ENCODE peak calls at places on chromosomes 6 and 20, in five cellular contexts. L, N, D, I and A are unnamed samples.
A peak's percentile ranks its signal among the peaks of the same experiment; 100 is the strongest.

GRCh38 chr6:33716379-33716778 is 4.9 kb upstream of the UQCC2 start:
- DNase-seq in N (no peak), D (no peak), L (no peak), I (no peak), A (no peak)

GRCh38 chr6:123873974-123874373 is 70.3 kb downstream of the NKAIN2 start:
- DNase-seq in L (no peak), I (no peak), N (no peak), D (no peak), A (no peak)

GRCh38 chr6:167142433-167142761 is 15.4 kb downstream of the GPR31 start:
- DNase-seq in N (no peak), D (no peak), I (no peak), L (no peak), A (no peak)

GRCh38 chr6:36851149-36851614 is 11.9 kb upstream of the CPNE5 start:
- DNase-seq in D (peak; percentile 76), I (peak; percentile 72), L (peak; percentile 57), N (peak; percentile 84), A (peak; percentile 33)

GRCh38 chr6:101445527-101445926 is 52.0 kb downstream of the GRIK2 start:
- DNase-seq in I (peak; percentile 89), L (peak; percentile 75), N (no peak), D (peak; percentile 62), A (no peak)

GRCh38 chr20:59861389-59861788 is 72.0 kb downstream of the SYCP2 start:
- DNase-seq in N (no peak), D (no peak), I (no peak), L (no peak), A (no peak)

GRCh38 chr6:46015119-46015968 is at the start of gene CLIC5:
- DNase-seq in N (no peak), D (no peak), I (no peak), L (no peak), A (no peak)

GRCh38 chr6:157240059-157240959 is 83.0 kb downstream of the TMEM242 start:
- DNase-seq in I (peak; percentile 41), N (no peak), D (peak; percentile 93), L (peak; percentile 59), A (no peak)

GRCh38 chr6:106939848-106940247 is 34.7 kb downstream of the CD24 start:
- DNase-seq in I (no peak), D (no peak), N (no peak), L (no peak), A (no peak)
- H3K9ac ChIP-seq in I (no peak overlapping the region), D (no peak overlapping the region), N (no peak overlapping the region), L (no peak overlapping the region), A (no peak overlapping the region)

DNA sequence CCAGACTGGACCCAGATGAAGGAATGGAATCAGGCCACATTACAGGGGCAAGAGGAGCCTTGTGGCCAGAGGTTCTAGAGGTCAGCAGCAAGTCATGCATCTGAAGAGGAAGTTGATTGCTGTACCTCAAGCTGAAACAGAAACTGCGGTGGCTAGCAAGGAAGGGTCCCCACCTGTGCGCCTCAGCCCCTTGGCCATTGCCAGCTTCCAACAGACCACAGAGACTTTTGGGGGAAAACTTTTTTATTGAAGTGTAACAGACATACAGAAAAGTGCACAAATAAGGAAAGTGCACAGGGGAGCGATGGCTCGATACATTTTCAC is 26.8 kb upstream of the SLC9A8 start:
- DNase-seq in N (no peak), D (no peak), L (no peak), I (no peak), A (no peak)
- H3K9ac ChIP-seq in N (no peak overlapping the region), D (no peak overlapping the region), L (no peak overlapping the region), I (no peak overlapping the region), A (no peak overlapping the region)

GRCh38 chr20:50133041-50133440 is 20.1 kb upstream of the UBE2V1 start:
- DNase-seq in N (no peak), L (no peak), D (no peak), I (no peak), A (no peak)
- H3K9ac ChIP-seq in N (no peak overlapping the region), L (no peak overlapping the region), D (no peak overlapping the region), I (no peak overlapping the region), A (no peak overlapping the region)

DNA sequence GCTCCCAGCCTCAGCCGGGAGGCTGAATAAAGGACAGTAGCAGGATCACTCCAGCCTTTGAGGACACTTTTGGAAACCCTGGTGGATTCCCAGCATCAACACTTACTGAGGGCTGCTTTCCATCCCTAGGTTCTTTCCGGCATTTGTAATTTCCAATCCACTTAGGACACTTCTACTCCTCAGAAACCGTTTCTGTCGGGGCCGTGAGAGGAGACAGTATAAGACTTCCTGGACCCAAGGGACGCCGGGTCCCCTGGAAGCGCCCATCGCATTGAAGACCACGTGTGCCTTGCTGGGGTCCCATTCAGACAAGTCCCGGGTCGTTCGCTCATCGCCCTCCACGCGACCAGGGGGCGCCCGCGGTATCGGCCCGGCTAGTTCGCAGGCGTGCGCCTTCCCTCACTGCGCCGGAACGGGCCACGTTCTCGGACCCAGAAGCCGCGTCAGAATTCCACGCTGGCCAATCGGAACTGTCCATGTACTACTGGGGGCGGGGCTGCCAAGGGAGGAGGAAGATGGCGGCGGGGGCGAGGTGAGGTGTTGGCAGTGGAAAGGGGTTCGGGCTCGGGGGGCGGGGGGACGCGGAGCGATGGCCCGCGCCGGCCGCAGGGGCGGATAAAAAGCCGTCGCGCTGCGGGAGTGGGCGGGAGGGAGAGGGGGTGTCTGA is at the start of gene NUS1:
- DNase-seq in D (peak; percentile 100), L (peak; percentile 93), N (peak; percentile 99), I (peak; percentile 96), A (peak; percentile 44)
- H3K9ac ChIP-seq in D (peak within 1 kb of the TSS; percentile 91), L (peak within 1 kb of the TSS; percentile 89), N (peak within 1 kb of the TSS; percentile 84), I (peak within 1 kb of the TSS; percentile 64), A (peak within 1 kb of the TSS; percentile 83)

GRCh38 chr6:35177586-35177985 is 36.2 kb upstream of the SCUBE3 start:
- DNase-seq in L (no peak), I (peak; percentile 44), N (no peak), D (peak; percentile 58), A (no peak)
- H3K9ac ChIP-seq in L (no peak overlapping the region), I (no peak overlapping the region), N (no peak overlapping the region), D (peak overlapping the region; percentile 34), A (no peak overlapping the region)

GRCh38 chr20:24443436-24443835 is 26.0 kb upstream of the SYNDIG1 start:
- DNase-seq in L (no peak), N (no peak), D (no peak), I (no peak), A (no peak)
- H3K9ac ChIP-seq in L (no peak overlapping the region), N (no peak overlapping the region), D (no peak overlapping the region), I (no peak overlapping the region), A (no peak overlapping the region)

GRCh38 chr6:31775633-31776263 is 1.4 kb downstream of the VWA7 start:
- DNase-seq in I (no peak), D (no peak), L (no peak), N (no peak), A (no peak)

GRCh38 chr6:31776563-31776960 is 566 bp downstream of the VWA7 start:
- DNase-seq in I (no peak), D (peak; percentile 26), N (no peak), L (no peak), A (no peak)

GRCh38 chr6:31777667-31778050 is 531 bp upstream of the VWA7 start:
- DNase-seq in N (no peak), I (no peak), L (no peak), D (no peak), A (no peak)

GRCh38 chr6:31776961-31777666 is at the start of gene VWA7:
- DNase-seq in D (peak; percentile 89), N (peak; percentile 76), I (peak; percentile 70), L (peak; percentile 66), A (peak; percentile 55)

DNA sequence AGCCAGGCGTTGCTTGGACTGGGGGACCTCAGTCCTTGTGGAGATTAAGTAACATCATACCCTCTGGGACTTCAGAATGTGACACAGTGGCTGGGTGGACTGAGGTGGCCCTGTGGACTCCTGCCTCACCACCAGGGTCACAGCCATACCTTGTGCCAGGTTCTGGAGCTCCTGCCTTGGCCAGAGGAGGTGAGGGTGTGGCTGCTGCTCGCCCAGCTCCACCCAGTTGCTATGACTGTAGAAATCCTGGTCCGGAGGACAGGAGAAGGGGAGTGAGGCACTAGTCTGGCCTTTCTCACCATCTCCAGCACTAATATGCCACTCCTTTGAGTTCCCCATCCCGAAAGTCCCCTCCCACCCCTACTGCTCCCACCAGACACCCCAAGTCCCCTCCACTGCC is 1.9 kb downstream of the VWA7 start:
- DNase-seq in D (no peak), I (no peak), N (no peak), L (no peak), A (no peak)
- H3K9ac ChIP-seq in D (no peak overlapping the region), I (no peak overlapping the region), N (no peak overlapping the region), L (no peak overlapping the region), A (no peak overlapping the region)

GRCh38 chr6:44653091-44653490 is 265.6 kb downstream of the CDC5L start:
- DNase-seq in L (no peak), D (no peak), N (no peak), I (no peak), A (no peak)
- H3K9ac ChIP-seq in L (no peak overlapping the region), D (no peak overlapping the region), N (no peak overlapping the region), I (no peak overlapping the region), A (no peak overlapping the region)